ENCODE peak calls at places on chromosomes 2 and 18, in ten cellular contexts. Y is body of pancreas; O is CD8-positive, alpha-beta T cell; A is pancreas; V is effector memory CD4-positive, alpha-beta T cell; N is K562; U is brain microvascular endothelial cell; M is stomach; K is HCT116; C is aorta. X is an unnamed sample.

GRCh38 chr2:180474716-180475115 is 467.6 kb upstream of the CWC22 start:
- DNase-seq in Y (no peak), O (no peak), A (no peak), V (no peak), N (no peak), U (no peak), M (no peak), K (no peak), C (no peak), X (no peak)

GRCh38 chr2:25411281-25411680 is 69.6 kb upstream of the DNMT3A start:
- DNase-seq in Y (peak), O (no peak), A (peak), V (no peak), N (no peak), U (no peak), M (no peak), K (no peak), C (no peak), X (no peak)

GRCh38 chr2:134679740-134680139 is 39.1 kb downstream of the TMEM163 start:
- DNase-seq in Y (no peak), O (no peak), A (no peak), V (peak), N (no peak), U (no peak), M (no peak), K (no peak), C (no peak), X (peak)

GRCh38 chr18:36340232-36340631 is 42.7 kb downstream of the FHOD3 start:
- DNase-seq in Y (no peak), O (no peak), A (no peak), V (no peak), N (no peak), U (no peak), M (no peak), K (no peak), C (no peak), X (no peak)

GRCh38 chr2:201837391-201837790 is 31.1 kb downstream of the CDK15 start:
- DNase-seq in Y (no peak), O (no peak), A (no peak), V (no peak), N (no peak), U (no peak), M (no peak), K (no peak), C (no peak), X (no peak)

GRCh38 chr18:46084431-46084830 is 12.4 kb upstream of the PSTPIP2 start:
- DNase-seq in Y (no peak), O (no peak), A (no peak), V (no peak), N (no peak), U (no peak), M (no peak), K (no peak), C (no peak), X (no peak)

GRCh38 chr2:156532989-156533388 is 96.8 kb downstream of the GPD2 start:
- DNase-seq in Y (no peak), O (no peak), A (no peak), V (no peak), N (no peak), U (no peak), M (no peak), K (no peak), C (no peak), X (no peak)

GRCh38 chr2:127196998-127197397 is 23.1 kb downstream of the CYP27C1 start:
- DNase-seq in Y (no peak), O (no peak), A (no peak), V (no peak), N (peak), U (no peak), M (no peak), K (peak), C (no peak), X (no peak)

GRCh38 chr2:168392031-168392430 is 64.0 kb upstream of the CERS6 start:
- DNase-seq in Y (no peak), O (no peak), A (no peak), V (no peak), N (no peak), U (no peak), M (no peak), K (no peak), C (no peak), X (no peak)

GRCh38 chr2:203678971-203679370 is 27.5 kb upstream of the CD28 start:
- DNase-seq in Y (no peak), O (no peak), A (no peak), V (no peak), N (no peak), U (no peak), M (no peak), K (no peak), C (no peak), X (no peak)

GRCh38 chr2:176164803-176165597 is 7.9 kb downstream of the HOXD3 start:
- DNase-seq in Y (no peak), O (no peak), A (peak), V (no peak), N (no peak), U (no peak), M (no peak), K (no peak), C (no peak), X (no peak)

GRCh38 chr18:43192408-43192807 is 76.9 kb upstream of the RIT2 start:
- DNase-seq in Y (no peak), O (no peak), A (no peak), V (no peak), N (no peak), U (peak), M (no peak), K (no peak), C (no peak), X (no peak)

DNA sequence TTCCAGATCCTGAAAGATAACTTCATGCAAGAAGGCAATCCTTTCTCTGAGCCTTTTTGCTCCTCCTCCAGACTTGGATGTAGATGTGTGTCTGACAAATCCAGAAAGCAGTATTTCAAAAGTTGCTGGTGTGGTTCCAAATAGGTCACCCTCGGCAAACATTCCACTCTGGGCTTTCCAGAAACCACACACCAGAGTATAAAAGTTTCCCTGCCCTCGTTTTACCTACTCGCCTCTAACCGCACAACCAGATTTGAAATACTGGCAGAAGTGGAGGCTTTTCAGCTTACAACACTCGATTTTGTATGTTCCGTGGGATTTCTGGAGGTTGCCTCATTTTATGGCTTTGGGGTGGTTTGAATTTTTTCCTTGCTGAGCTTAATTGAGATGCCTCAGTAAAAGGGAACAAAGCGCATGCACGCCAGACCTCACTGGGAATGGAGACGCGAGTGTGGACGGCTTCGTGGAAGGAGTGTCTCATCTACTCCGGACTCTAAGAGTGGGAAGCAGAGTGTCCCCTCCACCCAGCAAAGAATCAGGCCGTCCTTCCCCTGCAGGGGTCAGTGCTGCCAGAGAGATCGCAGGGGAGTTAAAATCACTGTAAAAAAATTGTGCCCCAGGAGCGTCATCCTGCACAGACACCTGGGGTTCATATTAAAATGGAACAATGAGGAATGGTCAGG is 44.0 kb upstream of the RPL31 start:
- DNase-seq in Y (peak), O (no peak), A (no peak), V (no peak), N (no peak), U (no peak), M (peak), K (no peak), C (no peak), X (no peak)
- H3K27ac ChIP-seq in Y (peak), O (no peak), A (no peak), V (no peak), N (no peak), U (no peak), M (peak), K (no peak), C (peak), X (no peak)

GRCh38 chr2:174338155-174338495 is 3.4 kb downstream of the SP9 start:
- DNase-seq in Y (no peak), O (no peak), A (no peak), V (no peak), N (no peak), U (no peak), M (no peak), K (no peak), C (no peak), X (no peak)
- H3K4me3 ChIP-seq in Y (no peak), O (no peak), A (no peak), V (no peak), N (no peak), U (no peak), M (no peak), K (peak), C (no peak), X (no peak)

GRCh38 chr2:233470007-233470687 is 96.4 kb downstream of the USP40 start:
- DNase-seq in Y (peak), O (no peak), A (no peak), V (no peak), N (peak), U (peak), M (peak), K (no peak), C (peak), X (no peak)
- H3K27ac ChIP-seq in Y (no peak), O (no peak), A (no peak), V (no peak), N (no peak), U (no peak), M (peak), K (no peak), C (peak), X (no peak)

DNA sequence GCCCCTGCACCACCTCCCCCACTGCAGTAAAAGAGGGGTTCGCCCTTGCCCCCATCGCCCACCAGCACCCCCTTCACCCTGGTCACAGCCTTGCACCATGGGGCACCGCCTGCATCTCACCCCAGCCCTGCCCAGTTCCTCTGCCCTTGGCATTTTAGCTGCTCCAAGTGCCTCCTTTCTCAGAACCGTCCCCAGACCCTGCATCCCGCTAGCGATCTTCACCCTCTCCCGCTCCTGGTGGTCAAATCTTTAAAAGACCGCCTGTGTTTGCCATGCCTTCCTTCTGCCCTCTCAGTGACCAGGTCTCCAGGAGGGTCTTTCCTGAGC is 114.7 kb upstream of the OTOS start:
- DNase-seq in Y (no peak), O (no peak), A (no peak), V (no peak), N (no peak), U (no peak), M (peak), K (no peak), C (no peak), X (no peak)
- H3K4me3 ChIP-seq in Y (no peak), O (no peak), A (no peak), V (no peak), N (no peak), U (no peak), M (no peak), K (peak), C (no peak), X (no peak)

GRCh38 chr18:80104364-80104779 is 4.7 kb upstream of the ADNP2 start:
- DNase-seq in Y (no peak), O (no peak), A (no peak), V (no peak), N (peak), U (no peak), M (no peak), K (no peak), C (no peak), X (no peak)
- H3K27ac ChIP-seq in Y (no peak), O (no peak), A (no peak), V (no peak), N (peak), U (no peak), M (no peak), K (no peak), C (peak), X (no peak)